ENCODE peak calls at places on chromosome 19, in four cellular contexts. Y, R, E and I are unnamed samples.

GRCh38 chr19:33134571-33135041 is 2.7 kb downstream of the WDR88 start:
- DNase-seq in R (no peak), E (no peak), Y (no peak), I (no peak)

GRCh38 chr19:11578342-11579142 is 1.1 kb upstream of the ACP5 start:
- DNase-seq in R (no peak), E (peak; percentile 92), Y (peak; percentile 80), I (no peak)

GRCh38 chr19:48760514-48761221 is 5.3 kb downstream of the FGF21 start:
- DNase-seq in R (no peak), Y (no peak), E (no peak), I (no peak)

GRCh38 chr19:14054721-14055120 is 7.2 kb downstream of the PALM3 start:
- DNase-seq in Y (no peak), R (no peak), E (no peak), I (no peak)

GRCh38 chr19:48735031-48735615 is 5.3 kb downstream of the RASIP1 start:
- DNase-seq in R (no peak), Y (no peak), E (peak; percentile 57), I (no peak)

GRCh38 chr19:1169921-1170885 is 3.9 kb downstream of the SBNO2 start:
- DNase-seq in R (peak; percentile 85), Y (no peak), E (peak; percentile 64), I (no peak)

GRCh38 chr19:14476663-14477401 is 1.7 kb upstream of the PTGER1 start:
- DNase-seq in R (no peak), E (no peak), Y (no peak), I (no peak)

GRCh38 chr19:48970923-48971395 is 5.8 kb downstream of the FTL start:
- DNase-seq in R (peak; percentile 81), Y (peak; percentile 85), E (peak; percentile 90), I (peak; percentile 14)

GRCh38 chr19:3154957-3155736 is 19.3 kb downstream of the GNA15 start:
- DNase-seq in Y (peak; percentile 87), E (peak; percentile 82), R (no peak), I (no peak)

GRCh38 chr19:20422216-20422615 is 143.4 kb downstream of the ZNF737 start:
- DNase-seq in Y (no peak), E (no peak), R (no peak), I (no peak)

GRCh38 chr19:51980116-51980736 is 6.4 kb downstream of the ZNF350 start:
- DNase-seq in R (no peak), E (no peak), Y (no peak), I (no peak)

GRCh38 chr19:41323430-41324125 is 13.6 kb downstream of the CCDC97 start:
- DNase-seq in E (no peak), Y (peak; percentile 91), R (no peak), I (peak; percentile 30)

GRCh38 chr19:56403261-56403660 is 871 bp upstream of the ZNF583 start:
- DNase-seq in E (no peak), Y (no peak), R (no peak), I (no peak)

GRCh38 chr19:12567951-12568350 is 16.7 kb upstream of the ZNF564 start:
- DNase-seq in Y (no peak), E (no peak), R (no peak), I (no peak)

GRCh38 chr19:15353908-15354307 is 21.6 kb upstream of the BRD4 start:
- DNase-seq in E (no peak), Y (no peak), R (no peak), I (no peak)

GRCh38 chr19:6791237-6791636 is 18.7 kb downstream of the VAV1 start:
- DNase-seq in R (no peak), Y (no peak), E (no peak), I (no peak)

GRCh38 chr19:13098291-13099072 is 4.2 kb downstream of the LYL1 start:
- DNase-seq in Y (no peak), R (no peak), E (peak; percentile 70), I (no peak)

GRCh38 chr19:30743702-30744101 is 371.5 kb downstream of the ZNF536 start:
- DNase-seq in R (no peak), E (no peak), Y (no peak), I (no peak)

GRCh38 chr19:40519352-40520322 is 52.8 kb downstream of the SPTBN4 start:
- DNase-seq in R (peak; percentile 65), Y (no peak), E (no peak), I (no peak)

GRCh38 chr19:6271721-6272410 is 7.9 kb downstream of the MLLT1 start:
- DNase-seq in Y (peak; percentile 90), E (peak; percentile 72), R (peak; percentile 74), I (peak; percentile 62)

GRCh38 chr19:2949939-2950285 is 5.1 kb upstream of the ZNF77 start:
- DNase-seq in R (no peak), Y (no peak), E (no peak), I (no peak)

GRCh38 chr19:13622727-13623126 is 116.4 kb upstream of the CACNA1A start:
- DNase-seq in E (no peak), R (no peak), Y (peak; percentile 7), I (no peak)

GRCh38 chr19:35265126-35265995 is 3.4 kb upstream of the USF2 start:
- DNase-seq in E (peak; percentile 24), R (peak; percentile 44), Y (peak; percentile 53), I (no peak)

GRCh38 chr19:10339380-10339960 is at the start of gene ICAM3:
- DNase-seq in R (no peak), E (peak; percentile 77), Y (no peak), I (no peak)

GRCh38 chr19:50882188-50882587 is 8.9 kb downstream of the KLK2 start:
- DNase-seq in Y (no peak), E (no peak), R (no peak), I (no peak)

DNA sequence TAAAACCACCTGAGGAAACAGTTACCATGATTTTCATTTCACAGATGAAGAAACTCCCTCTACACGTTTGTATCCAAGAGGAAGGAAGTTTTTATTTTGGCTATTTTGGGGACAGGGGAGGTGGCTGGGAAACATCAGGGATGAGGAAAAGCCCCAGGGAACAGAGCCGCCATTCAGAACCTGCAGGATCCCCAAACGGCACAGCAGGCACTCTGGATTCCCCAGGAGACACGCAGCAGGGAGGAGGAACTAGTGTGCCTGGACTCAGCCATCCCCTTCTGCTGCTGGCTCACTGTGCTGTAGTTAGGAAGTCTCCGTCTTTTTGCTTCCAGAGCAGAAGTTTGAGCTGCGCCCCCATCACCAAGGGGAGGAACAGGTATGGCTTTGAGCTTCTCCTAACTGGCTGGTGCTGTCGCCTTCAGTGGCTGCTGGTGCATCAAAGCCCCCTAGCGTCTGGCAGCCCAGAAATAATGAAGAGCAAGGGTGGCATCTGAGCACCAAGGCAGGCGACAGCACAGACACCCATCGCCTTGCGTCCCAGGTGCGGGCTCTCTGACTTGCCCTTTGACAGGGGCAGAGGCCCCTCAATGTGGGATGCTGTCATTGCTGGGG is 4.2 kb downstream of the NAPA start:
- DNase-seq in R (no peak), E (no peak), Y (no peak), I (no peak)
- H3K27ac ChIP-seq in R (peak overlapping the region; percentile 90), E (no peak overlapping the region), Y (peak overlapping the region; percentile 97), I (no peak overlapping the region)

GRCh38 chr19:8460516-8461298 is 15.9 kb downstream of the HNRNPM start:
- DNase-seq in R (no peak), Y (no peak), E (no peak), I (no peak)
- H3K27ac ChIP-seq in R (no peak overlapping the region), Y (peak overlapping the region; percentile 64), E (peak overlapping the region; percentile 22), I (no peak overlapping the region)

GRCh38 chr19:29672933-29673336 is 7.7 kb downstream of the PLEKHF1 start:
- DNase-seq in E (no peak), Y (peak; percentile 58), R (no peak), I (no peak)
- H3K27ac ChIP-seq in E (peak overlapping the region; percentile 44), Y (no peak overlapping the region), R (peak overlapping the region; percentile 36), I (peak overlapping the region; percentile 72)

DNA sequence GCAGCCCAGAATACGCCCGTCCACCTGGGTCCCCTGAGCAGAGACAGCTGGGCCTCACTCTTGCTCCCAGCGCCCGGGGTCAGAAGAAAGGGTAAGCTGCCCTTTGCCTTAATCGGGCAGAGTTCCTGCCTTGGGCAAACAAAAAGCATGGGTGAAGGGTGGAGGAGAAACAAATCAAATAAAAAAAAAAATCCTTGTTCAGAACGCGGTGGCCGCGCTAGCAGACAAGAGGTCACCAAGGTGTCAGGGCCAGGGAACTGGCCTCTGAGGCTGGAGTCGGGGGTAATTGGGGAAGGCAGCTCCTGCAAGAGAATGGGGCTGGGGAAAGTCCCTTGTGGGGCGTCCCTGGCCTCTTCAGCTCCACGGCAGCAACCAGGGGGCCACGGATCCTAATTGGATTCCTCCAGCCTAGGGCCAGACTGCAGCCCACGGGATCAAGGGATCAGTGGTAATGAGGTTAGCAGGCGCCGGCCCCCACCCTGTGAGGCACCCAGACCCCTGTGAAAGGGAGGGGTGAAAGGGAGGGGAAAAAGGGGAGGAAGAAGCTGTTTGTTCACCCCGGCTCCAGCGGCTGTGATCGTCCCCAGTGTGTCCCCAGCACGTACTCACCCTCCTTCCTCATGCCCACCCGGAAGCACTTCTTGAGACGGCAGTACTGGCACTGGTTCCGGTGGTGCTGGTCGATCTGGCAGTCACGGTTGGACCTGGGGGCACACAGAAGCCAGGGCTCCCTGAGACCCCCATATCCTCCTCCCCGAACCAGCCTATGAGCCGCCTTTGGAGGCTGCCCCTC is 5.5 kb downstream of the NR2F6 start:
- DNase-seq in E (no peak), Y (no peak), R (no peak), I (no peak)
- H3K27ac ChIP-seq in E (peak overlapping the region; percentile 19), Y (no peak overlapping the region), R (no peak overlapping the region), I (no peak overlapping the region)

GRCh38 chr19:38061294-38061693 is 154.3 kb downstream of the SIPA1L3 start:
- DNase-seq in R (no peak), E (no peak), Y (no peak), I (no peak)

GRCh38 chr19:38063921-38064320 is 156.9 kb downstream of the SIPA1L3 start:
- DNase-seq in R (no peak), Y (no peak), E (no peak), I (no peak)

GRCh38 chr19:38068851-38069250 is 155.2 kb downstream of the DPF1 start:
- DNase-seq in E (no peak), Y (no peak), R (no peak), I (no peak)

GRCh38 chr19:38062959-38063786 is 156.2 kb downstream of the SIPA1L3 start:
- DNase-seq in R (no peak), Y (no peak), E (no peak), I (no peak)

GRCh38 chr19:38064661-38065425 is 157.8 kb downstream of the SIPA1L3 start:
- DNase-seq in R (no peak), E (no peak), Y (no peak), I (no peak)
- H3K27ac ChIP-seq in R (no peak overlapping the region), E (no peak overlapping the region), Y (no peak overlapping the region), I (no peak overlapping the region)

GRCh38 chr19:4974855-4975469 is 6.0 kb downstream of the KDM4B start:
- DNase-seq in E (no peak), Y (no peak), R (no peak), I (no peak)
- H3K27ac ChIP-seq in E (peak overlapping the region; percentile 89), Y (no peak overlapping the region), R (no peak overlapping the region), I (no peak overlapping the region)

GRCh38 chr19:8835446-8835845 is 3.3 kb downstream of the MBD3L1 start:
- DNase-seq in E (no peak), R (no peak), Y (no peak), I (no peak)

GRCh38 chr19:8835877-8836276 is 3.7 kb downstream of the MBD3L1 start:
- DNase-seq in E (no peak), R (no peak), Y (no peak), I (no peak)

GRCh38 chr19:8831832-8832131 is 322 bp downstream of the ZNF558 start:
- DNase-seq in Y (no peak), R (no peak), E (no peak), I (no peak)

GRCh38 chr19:8831373-8831772 is 731 bp downstream of the ZNF558 start:
- DNase-seq in R (no peak), Y (no peak), E (no peak), I (no peak)

GRCh38 chr19:8832132-8833021 is at the start of the genes MBD3L1 and ZNF558:
- DNase-seq in Y (peak; percentile 100), R (peak; percentile 99), E (peak; percentile 99), I (peak; percentile 99)
- H3K27ac ChIP-seq in Y (peak within 1 kb of the TSS; percentile 86), R (peak within 1 kb of the TSS; percentile 92), E (peak within 1 kb of the TSS; percentile 96), I (peak within 1 kb of the TSS; percentile 97)